ENCODE peak calls at places on chromosomes 7 and 10, in nine cellular contexts. Y is HCT116, E is GM23338, G is MM.1S, D is OCI-LY7, H is hepatocyte, C is SK-N-SH, I is neural progenitor cell, B is PC-3. P is an unnamed sample.

GRCh38 chr10:76868088-76868949 is 769.3 kb downstream of the KCNMA1 start:
- DNase-seq in Y (no peak), E (no peak), G (no peak), D (no peak), H (no peak), C (peak), I (no peak), B (peak), P (peak)

GRCh38 chr7:101134399-101134980 is 7.6 kb downstream of the SERPINE1 start:
- DNase-seq in Y (no peak), E (no peak), G (no peak), D (no peak), H (no peak), C (no peak), I (peak), B (peak), P (peak)

GRCh38 chr7:133863362-133864061 is 263.6 kb upstream of the LRGUK start:
- DNase-seq in Y (no peak), E (no peak), G (no peak), D (no peak), H (peak), C (no peak), I (no peak), B (no peak), P (no peak)

GRCh38 chr10:9228770-9229169 is 1174.3 kb downstream of the GATA3 start:
- DNase-seq in Y (no peak), E (no peak), G (no peak), D (no peak), H (no peak), C (no peak), I (no peak), B (peak), P (peak)

GRCh38 chr7:17706734-17707133 is 233.6 kb downstream of the SNX13 start:
- DNase-seq in Y (peak), E (peak), G (peak), D (peak), H (peak), C (peak), I (peak), B (peak), P (peak)

GRCh38 chr10:124539935-124540641 is 78.5 kb downstream of the LHPP start:
- DNase-seq in Y (no peak), E (peak), G (peak), D (peak), H (peak), C (peak), I (peak), B (peak), P (peak)

GRCh38 chr10:72309290-72310240 is 35.8 kb downstream of the DDIT4 start:
- DNase-seq in Y (no peak), E (no peak), G (peak), D (no peak), H (peak), C (no peak), I (no peak), B (no peak), P (peak)

GRCh38 chr10:88244781-88245350 is 338.3 kb downstream of the RNLS start:
- DNase-seq in Y (no peak), E (no peak), G (peak), D (no peak), H (no peak), C (no peak), I (no peak), B (no peak), P (no peak)

GRCh38 chr7:6385110-6385792 is 62.5 kb downstream of the DAGLB start:
- DNase-seq in Y (peak), E (no peak), G (no peak), D (no peak), H (peak), C (no peak), I (no peak), B (peak), P (peak)

GRCh38 chr10:2958659-2959058 is 108.7 kb upstream of the PFKP start:
- DNase-seq in Y (no peak), E (no peak), G (no peak), D (no peak), H (no peak), C (no peak), I (no peak), B (no peak), P (no peak)

GRCh38 chr7:93622036-93622714 is 47.7 kb upstream of the CALCR start:
- DNase-seq in Y (peak), E (peak), G (peak), D (peak), H (peak), C (peak), I (peak), B (peak), P (peak)

GRCh38 chr10:22767859-22768258 is 53.5 kb upstream of the PIP4K2A start:
- DNase-seq in Y (no peak), E (no peak), G (no peak), D (no peak), H (no peak), C (no peak), I (no peak), B (no peak), P (no peak)

GRCh38 chr10:76352300-76352699 is 920.9 kb downstream of the LRMDA start:
- DNase-seq in Y (peak), E (no peak), G (no peak), D (no peak), H (no peak), C (no peak), I (no peak), B (peak), P (peak)

GRCh38 chr10:121469797-121470606 is 128.2 kb downstream of the FGFR2 start:
- DNase-seq in Y (no peak), E (no peak), G (no peak), D (no peak), H (no peak), C (no peak), I (no peak), B (no peak), P (no peak)

GRCh38 chr7:142323706-142324105 is 65.8 kb upstream of the PRSS58 start:
- DNase-seq in Y (peak), E (peak), G (peak), D (peak), H (peak), C (peak), I (peak), B (peak), P (peak)

GRCh38 chr7:3957735-3958491 is 656.9 kb downstream of the SDK1 start:
- DNase-seq in Y (no peak), E (no peak), G (no peak), D (peak), H (no peak), C (no peak), I (no peak), B (no peak), P (no peak)

GRCh38 chr7:47449810-47450586 is 131.9 kb downstream of the TNS3 start:
- DNase-seq in Y (no peak), E (no peak), G (no peak), D (no peak), H (no peak), C (no peak), I (peak), B (no peak), P (peak)

GRCh38 chr10:78568664-78569063 is 500.1 kb upstream of the ZMIZ1 start:
- DNase-seq in Y (no peak), E (no peak), G (no peak), D (no peak), H (no peak), C (no peak), I (no peak), B (no peak), P (no peak)

GRCh38 chr10:30902621-30903396 is 128.9 kb downstream of the ZNF438 start:
- DNase-seq in Y (no peak), E (no peak), G (no peak), D (no peak), H (no peak), C (no peak), I (no peak), B (no peak), P (no peak)

GRCh38 chr10:33189373-33189772 is 145.1 kb downstream of the NRP1 start:
- DNase-seq in Y (no peak), E (no peak), G (no peak), D (no peak), H (no peak), C (no peak), I (peak), B (no peak), P (no peak)

GRCh38 chr7:22105550-22105949 is 159.9 kb upstream of the CDCA7L start:
- DNase-seq in Y (no peak), E (no peak), G (no peak), D (no peak), H (no peak), C (no peak), I (no peak), B (no peak), P (no peak)

GRCh38 chr7:40879941-40880558 is 745.2 kb downstream of the SUGCT start:
- DNase-seq in Y (no peak), E (no peak), G (no peak), D (no peak), H (no peak), C (no peak), I (no peak), B (no peak), P (no peak)

GRCh38 chr10:8359467-8359866 is 305.0 kb downstream of the GATA3 start:
- DNase-seq in Y (no peak), E (no peak), G (no peak), D (no peak), H (no peak), C (no peak), I (no peak), B (no peak), P (no peak)

GRCh38 chr10:63866075-63866746 is 345.0 kb downstream of the REEP3 start:
- DNase-seq in Y (peak), E (peak), G (peak), D (peak), H (peak), C (peak), I (peak), B (peak), P (peak)

GRCh38 chr7:69246758-69247157 is 351.5 kb upstream of the AUTS2 start:
- DNase-seq in Y (no peak), E (no peak), G (no peak), D (no peak), H (no peak), C (no peak), I (no peak), B (no peak), P (peak)

GRCh38 chr10:15311249-15311884 is 59.7 kb downstream of the FAM171A1 start:
- DNase-seq in Y (no peak), E (no peak), G (no peak), D (no peak), H (no peak), C (no peak), I (no peak), B (no peak), P (no peak)

GRCh38 chr10:103921750-103922195 is 3.8 kb upstream of the STN1 start:
- DNase-seq in Y (peak), E (peak), G (no peak), D (peak), H (peak), C (no peak), I (peak), B (no peak), P (peak)

GRCh38 chr10:33542747-33543505 is 208.5 kb upstream of the NRP1 start:
- DNase-seq in Y (no peak), E (no peak), G (no peak), D (no peak), H (no peak), C (no peak), I (no peak), B (peak), P (peak)

GRCh38 chr7:106329971-106330733 is 45.4 kb upstream of the NAMPT start:
- DNase-seq in Y (no peak), E (no peak), G (no peak), D (no peak), H (no peak), C (no peak), I (no peak), B (peak), P (peak)

GRCh38 chr10:34918060-34918840 is 103.2 kb upstream of the PARD3 start:
- DNase-seq in Y (no peak), E (peak), G (no peak), D (no peak), H (no peak), C (no peak), I (no peak), B (no peak), P (no peak)

GRCh38 chr7:149005427-149006344 is 22.6 kb downstream of the PDIA4 start:
- DNase-seq in Y (peak), E (peak), G (peak), D (peak), H (peak), C (peak), I (peak), B (peak), P (peak)

GRCh38 chr7:114419441-114420107 is 5.0 kb downstream of the FOXP2 start:
- DNase-seq in Y (no peak), E (no peak), G (no peak), D (no peak), H (no peak), C (no peak), I (no peak), B (no peak), P (peak)

GRCh38 chr7:85074992-85075391 is 111.9 kb downstream of the SEMA3D start:
- DNase-seq in Y (no peak), E (no peak), G (no peak), D (no peak), H (no peak), C (no peak), I (no peak), B (no peak), P (peak)

GRCh38 chr7:22193361-22194016 is 163.5 kb downstream of the RAPGEF5 start:
- DNase-seq in Y (no peak), E (peak), G (no peak), D (no peak), H (peak), C (no peak), I (peak), B (no peak), P (peak)

GRCh38 chr7:6258440-6259182 is 13.8 kb downstream of the CYTH3 start:
- DNase-seq in Y (no peak), E (no peak), G (peak), D (peak), H (no peak), C (no peak), I (no peak), B (no peak), P (peak)

GRCh38 chr7:127419196-127419595 is 26.7 kb upstream of the ZNF800 start:
- DNase-seq in Y (no peak), E (no peak), G (no peak), D (no peak), H (no peak), C (no peak), I (no peak), B (no peak), P (no peak)

GRCh38 chr10:112409755-112410154 is 35.8 kb downstream of the ACSL5 start:
- DNase-seq in Y (no peak), E (no peak), G (no peak), D (no peak), H (no peak), C (no peak), I (no peak), B (no peak), P (peak)

GRCh38 chr10:17961551-17962422 is 10.1 kb downstream of the SLC39A12 start:
- DNase-seq in Y (no peak), E (no peak), G (no peak), D (no peak), H (no peak), C (no peak), I (no peak), B (peak), P (peak)

DNA sequence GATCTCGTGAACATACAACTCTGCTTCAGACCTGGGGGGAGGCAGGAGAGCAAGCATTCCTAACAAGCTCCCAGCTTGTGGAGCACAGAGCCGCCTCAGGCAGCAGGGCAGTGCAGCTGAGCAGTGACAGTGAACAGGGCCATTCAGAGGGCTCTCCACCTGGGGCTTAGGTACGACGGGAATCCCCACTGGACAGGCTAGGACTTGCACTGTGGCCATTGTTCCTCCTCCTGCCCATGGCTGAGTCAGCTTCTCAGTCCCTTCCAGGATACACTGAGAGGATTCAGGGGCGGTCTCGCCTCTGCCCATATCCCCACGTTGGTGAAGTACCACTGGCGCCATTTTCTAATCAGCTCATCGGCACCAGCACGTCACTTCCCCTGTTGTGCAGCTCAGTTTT is 71.1 kb downstream of the FIGNL1 start:
- DNase-seq in Y (no peak), E (peak), G (no peak), D (no peak), H (peak), C (no peak), I (peak), B (peak), P (no peak)
- H3K4me3 ChIP-seq in Y (no peak), E (peak), G (no peak), D (no peak), H (no peak), C (no peak), I (no peak), B (peak), P (no peak)

DNA sequence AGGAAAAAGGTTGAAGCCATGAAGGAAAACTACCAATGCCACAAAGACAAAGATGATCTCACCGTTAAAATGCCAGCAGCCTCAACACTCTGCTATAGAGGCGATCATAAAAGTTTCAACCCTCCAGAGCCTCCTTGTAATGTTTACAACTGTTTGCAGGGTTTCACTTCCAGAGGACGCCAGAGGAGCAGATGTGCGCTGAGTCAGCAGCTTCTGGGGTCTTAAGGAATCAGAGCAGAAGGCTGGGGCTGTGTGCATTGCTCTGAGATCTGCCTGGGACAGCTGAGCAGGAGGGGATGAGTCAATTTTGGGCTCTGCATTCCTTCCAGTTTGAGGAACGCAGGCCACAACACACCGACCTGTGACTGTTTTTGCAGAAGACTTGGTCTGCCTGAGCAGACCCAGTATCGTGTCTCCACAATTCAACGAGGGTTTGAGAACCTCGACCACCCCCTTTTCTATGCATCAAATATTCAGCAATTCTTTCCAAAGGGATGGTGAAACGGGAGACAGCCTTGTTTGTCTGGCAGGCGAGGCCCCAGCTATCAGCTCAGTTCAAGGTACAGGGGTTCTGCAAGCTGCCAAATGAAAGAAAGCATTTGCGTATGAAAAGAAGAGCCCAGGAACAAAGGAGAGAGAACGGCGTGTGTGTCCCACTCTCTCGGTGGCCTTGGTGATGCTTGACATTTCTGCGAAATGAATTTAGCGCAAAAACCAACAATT is 98.1 kb downstream of the TMEM130 start:
- DNase-seq in Y (no peak), E (peak), G (peak), D (peak), H (peak), C (no peak), I (peak), B (no peak), P (peak)
- H2AFZ ChIP-seq in Y (no peak), E (peak), G (peak), D (peak), H (peak), C (no peak), I (peak), B (no peak), P (no peak)

GRCh38 chr10:108454793-108455192 is 1290.3 kb upstream of the SORCS1 start:
- DNase-seq in Y (no peak), E (no peak), G (no peak), D (no peak), H (no peak), C (peak), I (no peak), B (no peak), P (peak)
- TF ChIP-seq EZH2phosphoT487 in Y (no peak), E (no peak), G (no peak), D (no peak), H (no peak), C (no peak), I (no peak), B (no peak), P (no peak)

GRCh38 chr7:602341-603141 is 82.9 kb upstream of the PDGFA start:
- DNase-seq in Y (no peak), E (peak), G (no peak), D (no peak), H (peak), C (no peak), I (no peak), B (no peak), P (peak)
- H3K4me3 ChIP-seq in Y (no peak), E (no peak), G (no peak), D (no peak), H (no peak), C (no peak), I (no peak), B (no peak), P (no peak)

DNA sequence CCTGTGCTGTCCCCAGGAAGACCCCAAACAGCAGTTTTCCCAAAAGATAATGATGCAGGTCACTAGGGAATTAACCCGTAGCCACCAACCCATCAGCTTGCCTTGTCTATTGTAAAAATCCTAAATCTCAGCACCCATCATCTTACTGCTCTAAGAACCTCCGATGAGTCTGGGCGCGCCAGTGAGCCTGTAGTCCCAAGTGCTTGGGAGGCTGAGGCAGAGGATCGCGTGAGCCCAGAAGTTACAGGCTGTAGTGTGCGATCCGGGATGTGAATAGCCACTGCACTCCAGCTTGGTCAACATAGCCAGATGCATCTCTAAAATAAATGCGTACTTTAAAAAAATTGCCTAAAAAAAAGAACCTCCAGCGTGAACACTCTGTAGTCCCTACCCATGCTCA is 951 bp downstream of the AS3MT start:
- DNase-seq in Y (no peak), E (peak), G (no peak), D (no peak), H (no peak), C (no peak), I (peak), B (no peak), P (no peak)
- H2AFZ ChIP-seq in Y (no peak), E (peak), G (no peak), D (no peak), H (peak), C (peak), I (peak), B (no peak), P (peak)

GRCh38 chr10:117865945-117866344 is 180.8 kb downstream of the RAB11FIP2 start:
- DNase-seq in Y (no peak), E (no peak), G (no peak), D (no peak), H (no peak), C (peak), I (no peak), B (no peak), P (peak)
- TF ChIP-seq EZH2phosphoT487 in Y (no peak), E (no peak), G (no peak), D (no peak), H (no peak), C (no peak), I (no peak), B (no peak), P (no peak)

GRCh38 chr7:7573701-7574100 is 7.0 kb downstream of the MIOS start:
- DNase-seq in Y (no peak), E (no peak), G (no peak), D (no peak), H (no peak), C (no peak), I (no peak), B (no peak), P (no peak)
- H3K4me3 ChIP-seq in Y (no peak), E (no peak), G (no peak), D (no peak), H (no peak), C (no peak), I (no peak), B (no peak), P (no peak)

GRCh38 chr7:74480861-74481417 is 27.2 kb downstream of the GTF2IRD1 start:
- DNase-seq in Y (no peak), E (no peak), G (no peak), D (no peak), H (peak), C (no peak), I (no peak), B (no peak), P (peak)
- H2AFZ ChIP-seq in Y (no peak), E (no peak), G (no peak), D (no peak), H (no peak), C (peak), I (no peak), B (no peak), P (peak)

GRCh38 chr7:30936650-30937245 is 25.1 kb downstream of the AQP1 start:
- DNase-seq in Y (no peak), E (no peak), G (no peak), D (no peak), H (no peak), C (peak), I (no peak), B (no peak), P (no peak)
- TF ChIP-seq EZH2phosphoT487 in Y (no peak), E (no peak), G (no peak), D (no peak), H (no peak), C (no peak), I (no peak), B (no peak), P (no peak)